ENCODE peak calls at places on chromosomes 3 and 15, in five cellular contexts. P is AG08396, E is T-helper 17 cell, K is AG20443, Y is NT2/D1. I is an unnamed sample.

GRCh38 chr3:177357352-177358084 is 160.2 kb upstream of the TBL1XR1 start:
- DNase-seq in Y (no peak), E (no peak), P (peak), K (peak), I (peak)

GRCh38 chr15:58329781-58330467 is 101.9 kb upstream of the LIPC start:
- DNase-seq in E (no peak), K (no peak), Y (no peak), P (no peak), I (no peak)

GRCh38 chr3:72301779-72302178 is 516.8 kb upstream of the PROK2 start:
- DNase-seq in K (no peak), P (no peak), Y (no peak), E (no peak), I (no peak)

GRCh38 chr3:153513236-153513635 is 351.2 kb downstream of the RAP2B start:
- DNase-seq in E (no peak), K (no peak), P (peak), Y (peak), I (peak)

GRCh38 chr3:11413071-11413470 is 140.9 kb downstream of the ATG7 start:
- DNase-seq in P (no peak), E (no peak), Y (no peak), K (no peak), I (no peak)

GRCh38 chr3:94378322-94378721 is 315.5 kb downstream of the NSUN3 start:
- DNase-seq in E (no peak), P (no peak), Y (no peak), K (no peak), I (no peak)

GRCh38 chr3:122691195-122691594 is 10.6 kb downstream of the PARP14 start:
- DNase-seq in E (no peak), K (no peak), Y (no peak), P (peak), I (no peak)

GRCh38 chr3:193055352-193055751 is 137.7 kb upstream of the MB21D2 start:
- DNase-seq in K (no peak), P (no peak), Y (no peak), E (no peak), I (no peak)

GRCh38 chr15:40115670-40116093 is 7.0 kb upstream of the BMF start:
- DNase-seq in Y (no peak), K (no peak), P (no peak), E (no peak), I (peak)

GRCh38 chr3:144189044-144189443 is 217.4 kb downstream of the DIPK2A start:
- DNase-seq in P (peak), K (peak), Y (peak), E (no peak), I (no peak)

GRCh38 chr3:173653781-173654180 is 256.2 kb downstream of the NLGN1 start:
- DNase-seq in E (no peak), Y (no peak), P (no peak), K (no peak), I (peak)

GRCh38 chr15:40943764-40944365 is 9.4 kb upstream of the CHAC1 start:
- DNase-seq in K (no peak), E (no peak), Y (no peak), P (no peak), I (no peak)

GRCh38 chr3:171461087-171461917 is 1.1 kb upstream of the TNIK start:
- DNase-seq in P (peak), K (no peak), Y (no peak), E (no peak), I (peak)

GRCh38 chr3:56985460-56986327 is 74.8 kb upstream of the SPATA12 start:
- DNase-seq in Y (no peak), P (no peak), E (no peak), K (peak), I (no peak)

GRCh38 chr15:40343512-40343911 is 2.8 kb upstream of the CCDC9B start:
- DNase-seq in K (peak), Y (no peak), P (peak), E (no peak), I (peak)

GRCh38 chr15:95290376-95290973 is 1040.0 kb upstream of the NR2F2 start:
- DNase-seq in E (no peak), P (no peak), Y (no peak), K (no peak), I (no peak)

GRCh38 chr15:83739629-83740028 is 85.7 kb downstream of the ADAMTSL3 start:
- DNase-seq in E (no peak), Y (no peak), K (no peak), P (no peak), I (no peak)

GRCh38 chr3:81816473-81817260 is 55.2 kb upstream of the GBE1 start:
- DNase-seq in P (no peak), E (no peak), Y (no peak), K (peak), I (no peak)

GRCh38 chr3:9666704-9667445 is 17.6 kb downstream of the MTMR14 start:
- DNase-seq in Y (no peak), E (no peak), P (no peak), K (no peak), I (no peak)

GRCh38 chr3:196868297-196868661 is 559 bp downstream of the SENP5 start:
- DNase-seq in K (peak), E (peak), Y (peak), P (peak), I (no peak)

GRCh38 chr15:29114277-29115092 is 155.1 kb downstream of the NSMCE3 start:
- DNase-seq in K (no peak), Y (no peak), E (no peak), P (no peak), I (no peak)

GRCh38 chr3:109257269-109257668 is 59.0 kb downstream of the DPPA2 start:
- DNase-seq in P (peak), E (no peak), Y (no peak), K (peak), I (no peak)

GRCh38 chr3:72185549-72186484 is 400.9 kb upstream of the PROK2 start:
- DNase-seq in E (no peak), K (peak), P (peak), Y (no peak), I (peak)

GRCh38 chr3:108008931-108009635 is 81.7 kb downstream of the CD47 start:
- DNase-seq in K (peak), E (no peak), Y (no peak), P (no peak), I (peak)

GRCh38 chr15:100032358-100033080 is 299.3 kb upstream of the LYSMD4 start:
- DNase-seq in K (no peak), P (no peak), Y (no peak), E (no peak), I (no peak)

GRCh38 chr3:14899993-14900618 is 47.3 kb upstream of the NR2C2 start:
- DNase-seq in K (no peak), P (no peak), Y (peak), E (no peak), I (no peak)

GRCh38 chr15:41982133-41982930 is 10.0 kb upstream of the EHD4 start:
- DNase-seq in K (no peak), Y (no peak), P (no peak), E (no peak), I (no peak)

GRCh38 chr15:71538181-71538580 is 272.2 kb upstream of the NR2E3 start:
- DNase-seq in E (no peak), K (no peak), P (no peak), Y (no peak), I (peak)

GRCh38 chr3:61997112-61997511 is 376.2 kb downstream of the FEZF2 start:
- DNase-seq in Y (no peak), K (peak), P (no peak), E (no peak), I (no peak)

GRCh38 chr3:126132751-126133511 is 47.5 kb downstream of the ALDH1L1 start:
- DNase-seq in P (no peak), Y (peak), E (no peak), K (peak), I (no peak)

GRCh38 chr3:59374812-59375211 is 325.0 kb upstream of the CFAP20DC start:
- DNase-seq in Y (peak), P (no peak), E (no peak), K (no peak), I (no peak)

GRCh38 chr3:152376351-152377183 is 107.8 kb downstream of the MBNL1 start:
- DNase-seq in K (no peak), P (no peak), E (no peak), Y (no peak), I (no peak)

GRCh38 chr15:52657338-52657737 is 21.9 kb downstream of the ATOSA start:
- DNase-seq in P (peak), K (peak), E (no peak), Y (no peak), I (peak)

GRCh38 chr15:40498418-40498817 is 27.6 kb downstream of the CHST14 start:
- DNase-seq in Y (no peak), E (no peak), K (peak), P (peak), I (no peak)

GRCh38 chr15:82646250-82647044 is 716 bp downstream of the CPEB1 start:
- DNase-seq in E (no peak), P (no peak), Y (no peak), K (no peak), I (no peak)

GRCh38 chr3:194985031-194985578 is 285.9 kb downstream of the XXYLT1 start:
- DNase-seq in P (peak), E (no peak), K (peak), Y (no peak), I (no peak)

GRCh38 chr3:15614958-15615357 is 13.4 kb downstream of the BTD start:
- DNase-seq in P (no peak), Y (no peak), K (no peak), E (no peak), I (no peak)